ENCODE peak calls at places on chromosomes 3 and 15, in four cellular contexts. O is K562, I is T-helper 1 cell, D is HS-5. R is an unnamed sample.

GRCh38 chr15:67176195-67176971 is 78.1 kb downstream of the AAGAB start:
- DNase-seq in O (no peak), I (no peak), D (no peak), R (no peak)

GRCh38 chr15:98734472-98735284 is 86.3 kb downstream of the IGF1R start:
- DNase-seq in O (no peak), I (no peak), D (no peak), R (no peak)

GRCh38 chr15:76626611-76627010 is 278.5 kb downstream of the SCAPER start:
- DNase-seq in O (no peak), I (no peak), D (no peak), R (no peak)

GRCh38 chr15:33279613-33280205 is 31.1 kb upstream of the RYR3 start:
- DNase-seq in O (no peak), I (no peak), D (no peak), R (no peak)

GRCh38 chr3:183563686-183563941 is 8.1 kb upstream of the KLHL6 start:
- DNase-seq in O (no peak), I (no peak), D (no peak), R (no peak)

GRCh38 chr3:126347543-126348161 is 9.6 kb downstream of the KLF15 start:
- DNase-seq in O (no peak), I (no peak), D (no peak), R (no peak)

GRCh38 chr15:80999623-81000036 is 1.1 kb upstream of the TLNRD1 start:
- DNase-seq in O (peak), I (peak), D (no peak), R (no peak)

GRCh38 chr3:83224101-83224868 is 1462.8 kb upstream of the GBE1 start:
- DNase-seq in O (no peak), I (no peak), D (peak), R (no peak)

GRCh38 chr3:129558772-129559564 is 16.0 kb downstream of the H1-8 start:
- DNase-seq in O (peak), I (no peak), D (peak), R (peak)

GRCh38 chr3:182138388-182138787 is 426.7 kb downstream of the SOX2 start:
- DNase-seq in O (no peak), I (no peak), D (no peak), R (no peak)

GRCh38 chr15:89366656-89367393 is 32.2 kb upstream of the POLG start:
- DNase-seq in O (no peak), I (no peak), D (no peak), R (no peak)

GRCh38 chr15:95024388-95024787 is 793.0 kb downstream of the MCTP2 start:
- DNase-seq in O (peak), I (no peak), D (no peak), R (no peak)

GRCh38 chr3:151034303-151034702 is 51.2 kb upstream of the MED12L start:
- DNase-seq in O (no peak), I (no peak), D (no peak), R (no peak)

GRCh38 chr3:111286749-111287148 is 215.1 kb downstream of the NECTIN3 start:
- DNase-seq in O (no peak), I (no peak), D (no peak), R (no peak)

GRCh38 chr3:138941259-138941885 is 5.6 kb downstream of the FOXL2 start:
- DNase-seq in O (peak), I (peak), D (no peak), R (no peak)

GRCh38 chr15:100785181-100786138 is 94.2 kb upstream of the ALDH1A3 start:
- DNase-seq in O (no peak), I (no peak), D (no peak), R (no peak)

GRCh38 chr3:140717915-140718314 is 40.1 kb downstream of the TRIM42 start:
- DNase-seq in O (no peak), I (no peak), D (no peak), R (no peak)

GRCh38 chr3:87553058-87553457 is 276.7 kb upstream of the POU1F1 start:
- DNase-seq in O (no peak), I (no peak), D (no peak), R (no peak)

GRCh38 chr3:169390310-169390731 is 273.2 kb downstream of the MECOM start:
- DNase-seq in O (no peak), I (no peak), D (no peak), R (no peak)

GRCh38 chr3:54122046-54122801 is at the start of gene CACNA2D3:
- DNase-seq in O (no peak), I (no peak), D (no peak), R (no peak)

GRCh38 chr15:91214675-91215590 is 114.9 kb downstream of the SV2B start:
- DNase-seq in O (no peak), I (no peak), D (no peak), R (no peak)